ENCODE peak calls at places on chromosomes 3 and 15, in six cellular contexts. F is K562, I is GM12891, N is GM12878, G is H1, V is HepG2. J is an unnamed sample.

GRCh38 chr15:40229956-40230355 is 8.9 kb upstream of the PAK6 start:
- DNase-seq in F (no peak), I (no peak), N (no peak), G (no peak), V (no peak), J (no peak)

GRCh38 chr3:32991781-32992180 is 40.3 kb downstream of the CCR4 start:
- DNase-seq in F (no peak), I (no peak), N (no peak), G (no peak), V (no peak), J (no peak)

GRCh38 chr3:118714800-118715199 is 319.8 kb downstream of the IGSF11 start:
- DNase-seq in F (no peak), I (no peak), N (no peak), G (no peak), V (peak), J (no peak)

GRCh38 chr3:58581328-58582091 is 4.3 kb upstream of the FAM107A start:
- DNase-seq in F (no peak), I (no peak), N (no peak), G (no peak), V (no peak), J (no peak)

GRCh38 chr3:190883973-190884832 is 21.7 kb upstream of the GMNC start:
- DNase-seq in F (peak), I (peak), N (no peak), G (peak), V (peak), J (no peak)

GRCh38 chr3:188233320-188233719 is 79.4 kb downstream of the LPP start:
- DNase-seq in F (no peak), I (no peak), N (no peak), G (no peak), V (no peak), J (no peak)

GRCh38 chr3:155805802-155806618 is at the start of gene C3orf33:
- DNase-seq in F (peak), I (peak), N (no peak), G (no peak), V (peak), J (peak)

GRCh38 chr3:178849220-178849910 is 222.2 kb downstream of the ZMAT3 start:
- DNase-seq in F (no peak), I (no peak), N (no peak), G (no peak), V (no peak), J (no peak)

GRCh38 chr3:140715035-140715434 is 37.2 kb downstream of the TRIM42 start:
- DNase-seq in F (no peak), I (no peak), N (no peak), G (no peak), V (no peak), J (no peak)

GRCh38 chr3:119664370-119664769 is 4.0 kb upstream of the POPDC2 start:
- DNase-seq in F (no peak), I (no peak), N (no peak), G (no peak), V (no peak), J (no peak)

GRCh38 chr3:118984699-118985098 is 49.9 kb downstream of the IGSF11 start:
- DNase-seq in F (peak), I (no peak), N (no peak), G (no peak), V (no peak), J (no peak)

DNA sequence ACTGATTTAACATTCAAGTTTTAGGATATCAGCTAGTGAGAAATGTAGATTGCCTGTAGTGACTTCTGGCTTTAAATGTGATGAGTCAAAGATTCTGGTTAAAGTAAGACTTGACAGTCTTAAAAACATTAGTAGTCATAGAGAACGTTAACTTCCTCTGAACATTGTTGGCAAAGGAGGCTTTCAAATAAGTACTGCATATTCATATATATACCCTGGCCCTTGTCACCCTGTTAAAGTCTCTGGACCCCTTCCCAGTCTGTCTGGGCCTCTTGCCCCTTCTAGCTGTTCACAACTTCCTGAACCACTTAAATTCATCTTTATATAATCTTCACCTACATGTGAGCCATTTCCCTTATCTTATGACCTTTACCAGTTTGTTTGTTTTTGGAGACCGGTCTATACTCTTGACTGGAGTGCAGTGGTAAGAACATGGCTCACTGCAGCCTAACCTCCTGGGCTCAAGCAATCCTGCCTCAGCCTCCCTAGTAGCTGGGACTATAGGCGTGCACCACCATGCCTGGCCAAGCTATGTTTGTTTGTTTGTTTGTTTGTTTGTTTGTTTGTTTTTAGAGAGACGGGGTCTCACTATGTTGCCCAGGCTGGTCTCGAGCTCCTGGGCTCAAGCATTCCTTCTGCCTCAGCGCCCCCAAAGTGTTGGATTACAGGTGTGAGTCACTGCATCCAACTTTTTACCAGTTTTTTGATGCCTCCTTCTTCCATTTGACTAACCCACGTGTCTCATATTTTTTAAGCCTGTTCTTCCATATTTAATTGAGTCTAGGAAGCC is 64.4 kb upstream of the CRTC3 start:
- DNase-seq in F (no peak), I (no peak), N (no peak), G (no peak), V (no peak), J (no peak)
- TF ChIP-seq POLR2A in F (no peak), I (no peak), N (no peak), G (no peak), V (no peak), J (no peak)

GRCh38 chr3:38549957-38550840 is 54.1 kb downstream of the EXOG start:
- DNase-seq in F (no peak), I (no peak), N (no peak), G (no peak), V (no peak), J (no peak)

GRCh38 chr3:38549486-38549885 is 53.3 kb downstream of the EXOG start:
- DNase-seq in F (no peak), I (no peak), N (no peak), G (no peak), V (no peak), J (no peak)

GRCh38 chr3:38553071-38553470 is 56.9 kb downstream of the EXOG start:
- DNase-seq in F (no peak), I (no peak), N (no peak), G (no peak), V (no peak), J (no peak)

GRCh38 chr3:38552364-38552763 is 56.2 kb downstream of the EXOG start:
- DNase-seq in F (no peak), I (no peak), N (no peak), G (no peak), V (no peak), J (no peak)

GRCh38 chr3:38551026-38551832 is 55.1 kb downstream of the EXOG start:
- DNase-seq in F (no peak), I (no peak), N (no peak), G (no peak), V (no peak), J (no peak)
- TF ChIP-seq TAF1 in F (no peak), I (no peak), N (no peak), G (no peak), V (no peak), J (no peak)

DNA sequence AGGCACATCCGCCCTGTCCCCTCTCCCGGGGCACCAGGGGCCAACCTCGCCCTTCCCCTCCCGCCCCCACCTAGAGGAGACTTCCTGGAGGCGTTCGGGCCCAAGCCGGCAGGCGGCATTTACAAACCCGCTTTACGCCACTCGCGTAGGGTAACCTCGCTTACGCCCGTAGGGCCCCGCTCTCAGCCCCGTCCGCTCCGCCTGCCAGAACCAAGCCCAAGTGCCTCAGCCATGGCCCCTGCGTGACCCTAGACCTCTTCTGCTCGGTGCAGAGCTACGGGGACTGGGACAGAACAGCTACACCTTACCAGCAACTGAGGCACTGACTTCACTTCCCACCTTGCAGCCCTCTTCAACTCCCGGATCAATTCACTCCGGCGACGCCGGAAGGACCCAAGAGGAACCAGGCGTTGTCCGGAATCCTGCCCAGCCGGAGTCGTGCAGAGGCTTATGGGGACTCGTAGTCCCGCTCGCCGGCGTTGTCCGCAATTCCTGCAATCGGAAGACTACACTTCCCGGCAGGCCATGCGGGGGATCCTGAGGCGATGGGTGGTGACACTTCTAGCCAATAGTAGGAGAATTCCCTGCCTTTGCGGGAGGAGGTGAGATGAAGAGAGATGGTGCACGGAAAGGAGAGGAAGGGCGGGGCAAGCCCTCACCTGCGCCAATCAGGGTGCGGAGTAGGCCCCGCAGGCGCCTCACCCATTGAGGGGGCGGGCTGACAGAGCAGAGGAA is at the start of gene PDCD10:
- DNase-seq in F (peak), I (peak), N (peak), G (peak), V (peak), J (peak)
- TF ChIP-seq POLR2A in F (peak), I (peak), N (peak), G (peak), V (peak), J (peak)

GRCh38 chr3:42960282-42960681 is 18.8 kb upstream of the GASK1A start:
- DNase-seq in F (no peak), I (no peak), N (no peak), G (no peak), V (no peak), J (no peak)
- TF ChIP-seq TAF1 in F (no peak), I (no peak), N (no peak), G (no peak), V (no peak), J (no peak)

GRCh38 chr3:159779883-159780282 is 208.8 kb upstream of the IL12A start:
- DNase-seq in F (no peak), I (no peak), N (no peak), G (no peak), V (no peak), J (no peak)
- TF ChIP-seq POLR2A in F (no peak), I (no peak), N (no peak), G (no peak), V (no peak), J (no peak)